ENCODE peak calls at places on chromosomes 3 and 15, in ten cellular contexts. S is H1, B is body of pancreas, K is spleen, L is HepG2, F is heart left ventricle, H is gastrocnemius medialis, J is esophagus squamous epithelium, T is tibial nerve, Z is breast epithelium. P is an unnamed sample.

GRCh38 chr15:68817304-68818087 is 3.2 kb downstream of the ANP32A start:
- DNase-seq in S (no peak), B (peak; percentile 78), K (peak; percentile 93), L (peak; percentile 37), F (peak; percentile 74), H (peak; percentile 67), J (peak; percentile 17), T (peak; percentile 61), Z (peak; percentile 75), P (peak; percentile 71)

GRCh38 chr3:112382543-112383160 is 49.7 kb downstream of the CD200 start:
- DNase-seq in S (no peak), B (no peak), K (no peak), L (no peak), F (no peak), H (no peak), J (no peak), T (no peak), Z (no peak), P (no peak)

GRCh38 chr15:66946578-66947164 is 118.7 kb upstream of the SMAD3 start:
- DNase-seq in S (no peak), B (peak; percentile 79), K (peak; percentile 91), L (peak; percentile 67), F (peak; percentile 71), H (peak; percentile 62), J (peak; percentile 3), T (peak; percentile 79), Z (peak; percentile 73), P (peak; percentile 60)

GRCh38 chr3:50164984-50165383 is 9.9 kb downstream of the SEMA3F start:
- DNase-seq in S (no peak), B (no peak), K (no peak), L (no peak), F (no peak), H (no peak), J (no peak), T (no peak), Z (no peak), P (no peak)

GRCh38 chr3:180416111-180416541 is 185.8 kb upstream of the TTC14 start:
- DNase-seq in S (no peak), B (no peak), K (no peak), L (peak; percentile 23), F (no peak), H (no peak), J (no peak), T (no peak), Z (no peak), P (no peak)

GRCh38 chr3:130392266-130392665 is 46.8 kb downstream of the COL6A5 start:
- DNase-seq in S (no peak), B (no peak), K (no peak), L (no peak), F (no peak), H (no peak), J (no peak), T (no peak), Z (no peak), P (no peak)

GRCh38 chr3:188780188-188781147 is 391.3 kb upstream of the TPRG1 start:
- DNase-seq in S (no peak), B (no peak), K (no peak), L (peak; percentile 4), F (peak; percentile 39), H (peak; percentile 68), J (no peak), T (peak; percentile 80), Z (no peak), P (peak; percentile 49)

GRCh38 chr3:141109761-141110160 is 58.6 kb downstream of the SPSB4 start:
- DNase-seq in S (no peak), B (no peak), K (no peak), L (no peak), F (peak; percentile 60), H (peak; percentile 64), J (no peak), T (no peak), Z (no peak), P (no peak)

GRCh38 chr3:108221911-108222812 is at the start of gene IFT57:
- DNase-seq in S (peak; percentile 88), B (peak; percentile 99), K (peak; percentile 98), L (peak; percentile 94), F (peak; percentile 98), H (peak; percentile 96), J (peak; percentile 90), T (peak; percentile 97), Z (peak; percentile 95), P (peak; percentile 98)
- TF ChIP-seq POLR2A in S (no peak), B (peak; percentile 94), K (peak; percentile 64), L (peak; percentile 51), F (peak; percentile 45), H (peak; percentile 15), J (no peak), T (peak; percentile 78), Z (peak; percentile 30), P (peak; percentile 78)

DNA sequence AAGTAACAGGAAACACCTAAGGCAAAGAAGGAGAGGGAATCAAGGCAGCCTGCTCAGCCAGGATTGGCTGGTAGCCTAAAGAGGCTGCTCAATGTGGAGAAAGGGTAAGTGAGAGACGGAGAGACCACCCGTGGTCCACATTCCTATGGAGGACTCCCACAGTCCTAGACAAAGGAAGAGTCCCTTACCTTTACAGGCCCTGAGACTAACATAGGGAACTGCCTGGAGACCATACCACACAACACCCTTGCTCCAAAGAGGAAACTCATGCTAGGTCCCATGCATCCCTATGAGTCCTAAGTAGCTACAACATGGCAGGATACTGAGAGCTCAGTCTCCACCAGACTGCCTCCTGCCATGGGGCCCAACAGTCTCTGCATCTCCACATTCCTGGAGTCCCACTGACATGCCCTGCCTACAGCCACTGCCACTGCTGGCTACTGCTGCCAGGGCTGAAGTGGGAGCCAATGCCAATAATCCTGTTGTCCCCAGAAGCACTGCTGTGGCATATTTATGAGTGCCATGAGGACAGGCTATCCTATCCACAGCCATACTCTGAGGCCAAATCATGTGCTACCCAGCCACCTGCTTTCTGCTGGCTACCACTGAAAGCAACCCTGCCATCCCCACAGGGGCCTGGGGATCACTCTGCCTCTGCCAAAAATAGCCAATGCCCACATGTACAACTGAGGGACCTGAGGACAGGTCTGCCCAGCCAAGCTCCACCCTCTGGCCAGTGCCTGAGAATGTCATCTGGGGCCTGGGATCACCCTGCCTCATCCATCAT is 45.0 kb downstream of the COPS2 start:
- DNase-seq in S (peak; percentile 2), B (no peak), K (no peak), L (no peak), F (no peak), H (peak; percentile 18), J (no peak), T (no peak), Z (no peak), P (no peak)
- H3K4me3 ChIP-seq in S (no peak overlapping the region), B (no peak overlapping the region), K (no peak overlapping the region), L (no peak overlapping the region), F (no peak overlapping the region), H (no peak overlapping the region), J (no peak overlapping the region), T (no peak overlapping the region), Z (no peak overlapping the region), P (no peak overlapping the region)

GRCh38 chr3:72320911-72321385 is 527.3 kb downstream of the SHQ1 start:
- DNase-seq in S (no peak), B (peak; percentile 63), K (no peak), L (no peak), F (peak; percentile 76), H (no peak), J (no peak), T (no peak), Z (no peak), P (no peak)

GRCh38 chr3:72323794-72324193 is 524.5 kb downstream of the SHQ1 start:
- DNase-seq in S (no peak), B (no peak), K (no peak), L (no peak), F (no peak), H (no peak), J (no peak), T (no peak), Z (no peak), P (no peak)

GRCh38 chr3:72320096-72320910 is 527.9 kb downstream of the SHQ1 start:
- DNase-seq in S (no peak), B (no peak), K (no peak), L (no peak), F (no peak), H (no peak), J (no peak), T (no peak), Z (no peak), P (no peak)

GRCh38 chr3:72324253-72324811 is 523.9 kb downstream of the SHQ1 start:
- DNase-seq in S (no peak), B (no peak), K (no peak), L (no peak), F (no peak), H (no peak), J (no peak), T (no peak), Z (no peak), P (no peak)

GRCh38 chr3:72322264-72322976 is 525.8 kb downstream of the SHQ1 start:
- DNase-seq in S (no peak), B (no peak), K (no peak), L (no peak), F (no peak), H (no peak), J (no peak), T (no peak), Z (no peak), P (no peak)
- TF ChIP-seq POLR2A in S (no peak), B (no peak), K (no peak), L (no peak), F (no peak), H (no peak), J (no peak), T (no peak), Z (no peak), P (no peak)

GRCh38 chr3:126373682-126374601 is 16.7 kb upstream of the KLF15 start:
- DNase-seq in S (no peak), B (no peak), K (peak; percentile 58), L (no peak), F (no peak), H (peak; percentile 84), J (no peak), T (no peak), Z (no peak), P (no peak)
- H3K4me3 ChIP-seq in S (no peak overlapping the region), B (no peak overlapping the region), K (no peak overlapping the region), L (no peak overlapping the region), F (no peak overlapping the region), H (no peak overlapping the region), J (no peak overlapping the region), T (no peak overlapping the region), Z (no peak overlapping the region), P (no peak overlapping the region)

GRCh38 chr3:155370198-155370597 is 76.7 kb upstream of the STRIT1 start:
- DNase-seq in S (no peak), B (no peak), K (no peak), L (no peak), F (peak; percentile 85), H (peak; percentile 58), J (no peak), T (peak; percentile 19), Z (no peak), P (no peak)
- TF ChIP-seq POLR2A in S (no peak), B (no peak), K (no peak), L (no peak), F (no peak), H (no peak), J (no peak), T (no peak), Z (no peak), P (no peak)

P was measured in prostate gland.